ENCODE peak calls at places on chromosomes 16 and 17, in seven cellular contexts. L, G, C, Y, M, V and N are unnamed samples.

GRCh38 chr17:44221862-44222111 is 2.3 kb upstream of the UBTF start:
- DNase-seq in L (peak), G (no peak), C (no peak), Y (no peak), M (peak), V (peak), N (peak)

GRCh38 chr16:31200821-31201510 is 1.6 kb downstream of the PYCARD start:
- DNase-seq in L (peak), G (no peak), C (no peak), Y (no peak), M (no peak), V (peak), N (no peak)

GRCh38 chr17:55433629-55434422 is 12.2 kb upstream of the MMD start:
- DNase-seq in L (no peak), G (peak), C (peak), Y (no peak), M (no peak), V (peak), N (no peak)

GRCh38 chr17:70969540-70970034 is 800.3 kb downstream of the KCNJ2 start:
- DNase-seq in L (no peak), G (no peak), C (no peak), Y (no peak), M (no peak), V (no peak), N (no peak)

GRCh38 chr17:77332034-77332971 is 191.5 kb downstream of the SEC14L1 start:
- DNase-seq in L (peak), G (peak), C (peak), Y (peak), M (no peak), V (no peak), N (peak)

GRCh38 chr17:1067282-1067956 is 70.5 kb downstream of the TIMM22 start:
- DNase-seq in L (no peak), G (no peak), C (peak), Y (no peak), M (no peak), V (peak), N (no peak)

GRCh38 chr17:58202859-58203258 is 10.3 kb downstream of the EPX start:
- DNase-seq in L (no peak), G (no peak), C (no peak), Y (no peak), M (no peak), V (no peak), N (no peak)

GRCh38 chr16:21169249-21169981 is 10.9 kb downstream of the LDAF1 start:
- DNase-seq in L (no peak), G (peak), C (no peak), Y (no peak), M (no peak), V (no peak), N (no peak)

GRCh38 chr16:75261590-75262078 is 10.2 kb upstream of the BCAR1 start:
- DNase-seq in L (no peak), G (no peak), C (no peak), Y (no peak), M (no peak), V (no peak), N (no peak)

GRCh38 chr17:81710514-81711308 is 1.4 kb upstream of the SLC25A10 start:
- DNase-seq in L (peak), G (no peak), C (no peak), Y (no peak), M (peak), V (no peak), N (peak)

GRCh38 chr16:87581867-87582220 is 20.5 kb upstream of the JPH3 start:
- DNase-seq in L (no peak), G (peak), C (peak), Y (peak), M (no peak), V (peak), N (no peak)

GRCh38 chr16:82936941-82937551 is 310.3 kb downstream of the CDH13 start:
- DNase-seq in L (no peak), G (peak), C (peak), Y (no peak), M (no peak), V (no peak), N (no peak)

GRCh38 chr16:57626420-57627170 is 1.8 kb upstream of the ADGRG1 start:
- DNase-seq in L (no peak), G (no peak), C (no peak), Y (no peak), M (no peak), V (no peak), N (peak)

GRCh38 chr17:40975516-40975915 is 8.6 kb downstream of the KRT40 start:
- DNase-seq in L (no peak), G (no peak), C (no peak), Y (no peak), M (no peak), V (no peak), N (no peak)

GRCh38 chr17:4583206-4583605 is 1.1 kb upstream of the SMTNL2 start:
- DNase-seq in L (no peak), G (no peak), C (no peak), Y (no peak), M (no peak), V (no peak), N (no peak)

GRCh38 chr17:38605852-38606645 is at the start of gene SRCIN1:
- DNase-seq in L (peak), G (no peak), C (no peak), Y (peak), M (peak), V (peak), N (peak)

GRCh38 chr17:57697891-57698708 is 47.0 kb downstream of the CCDC182 start:
- DNase-seq in L (no peak), G (no peak), C (no peak), Y (no peak), M (no peak), V (no peak), N (no peak)

GRCh38 chr16:59324462-59324861 is 590.3 kb upstream of the GOT2 start:
- DNase-seq in L (no peak), G (peak), C (no peak), Y (no peak), M (no peak), V (no peak), N (no peak)

GRCh38 chr16:66289051-66289680 is 77.3 kb upstream of the CDH5 start:
- DNase-seq in L (no peak), G (no peak), C (no peak), Y (no peak), M (peak), V (no peak), N (no peak)

GRCh38 chr17:10471853-10472252 is 2.5 kb upstream of the MYH4 start:
- DNase-seq in L (no peak), G (no peak), C (no peak), Y (no peak), M (no peak), V (no peak), N (no peak)

GRCh38 chr17:48055531-48056245 is 7.5 kb downstream of the NFE2L1 start:
- DNase-seq in L (peak), G (peak), C (no peak), Y (no peak), M (no peak), V (peak), N (no peak)

GRCh38 chr17:7262192-7263070 is at the start of gene CLDN7:
- DNase-seq in L (no peak), G (no peak), C (peak), Y (no peak), M (peak), V (peak), N (no peak)

GRCh38 chr16:85348065-85348840 is 236.0 kb upstream of the CIBAR2 start:
- DNase-seq in L (no peak), G (no peak), C (no peak), Y (no peak), M (no peak), V (no peak), N (no peak)

GRCh38 chr16:49596119-49596518 is 222.5 kb downstream of the C16orf78 start:
- DNase-seq in L (no peak), G (peak), C (no peak), Y (peak), M (no peak), V (no peak), N (no peak)

GRCh38 chr17:81403040-81403467 is 7.8 kb downstream of the BAHCC1 start:
- DNase-seq in L (no peak), G (no peak), C (no peak), Y (no peak), M (no peak), V (no peak), N (no peak)

GRCh38 chr17:71114911-71115668 is 945.8 kb downstream of the KCNJ2 start:
- DNase-seq in L (no peak), G (no peak), C (no peak), Y (no peak), M (no peak), V (no peak), N (peak)